ENCODE peak calls at places on chromosomes 3 and 15, in ten cellular contexts. X is activated CD8-positive, alpha-beta memory T cell treated with anti-CD3 and anti-CD28 coated beads, Interleukin-2, amount 50 U/mL, for 4 hours; A is NCI-H1105; R is iris pigment epithelial cell; W is stimulated activated naive CD8-positive, alpha-beta T cell treated with anti-CD3 and anti-CD28 coated beads, Interleukin-15, amount 100 ng/mL, for 72 hours; Q is activated CD8-positive, alpha-beta T cell treated with anti-CD3 and anti-CD28 coated beads for 36 hours; F is pons; Y is endothelial cell; E is CD8-positive, alpha-beta T cell; T is transverse colon. V is an unnamed sample.

GRCh38 chr3:46716461-46717441 is 918 bp downstream of the PRSS50 start:
- DNase-seq in F (no peak), A (no peak), E (no peak), Y (no peak), R (no peak), W (no peak), T (no peak), Q (no peak), X (no peak), V (no peak)

GRCh38 chr3:13866406-13866965 is 13.4 kb downstream of the WNT7A start:
- DNase-seq in R (no peak), A (no peak), F (no peak), T (no peak), Y (no peak), W (peak; percentile 70), X (no peak), Q (peak; percentile 83), E (peak; percentile 73), V (peak; percentile 22)

GRCh38 chr3:186251948-186252619 is 110.0 kb downstream of the DGKG start:
- DNase-seq in F (no peak), E (no peak), R (no peak), Y (no peak), A (no peak), W (no peak), T (no peak), Q (no peak), X (no peak), V (no peak)

GRCh38 chr3:124256599-124256998 is 264.7 kb upstream of the ROPN1 start:
- DNase-seq in F (no peak), X (no peak), E (no peak), W (no peak), Q (no peak), A (no peak), T (no peak), Y (no peak), R (no peak), V (no peak)

GRCh38 chr3:132417695-132418520 is 606 bp downstream of the DNAJC13 start:
- DNase-seq in T (peak; percentile 80), E (no peak), R (peak; percentile 82), Q (peak; percentile 72), Y (peak; percentile 50), X (no peak), A (peak; percentile 56), W (no peak), F (peak; percentile 56), V (peak; percentile 32)

GRCh38 chr3:122868322-122868721 is 73.5 kb downstream of the SLC49A4 start:
- DNase-seq in W (no peak), Q (no peak), A (no peak), X (no peak), R (no peak), Y (no peak), E (no peak), T (no peak), F (no peak), V (no peak)

GRCh38 chr3:120348065-120348980 is 831 bp downstream of the LRRC58 start:
- DNase-seq in W (peak; percentile 72), F (peak; percentile 36), A (peak; percentile 83), R (peak; percentile 28), Q (peak; percentile 68), Y (no peak), X (peak; percentile 51), T (no peak), E (peak; percentile 72), V (peak; percentile 73)

GRCh38 chr15:72168131-72168825 is 29.3 kb downstream of the GRAMD2A start:
- DNase-seq in F (no peak), T (no peak), E (no peak), X (no peak), Q (peak; percentile 47), R (peak; percentile 64), Y (no peak), W (no peak), A (no peak), V (no peak)

GRCh38 chr15:101068523-101068960 is 149.4 kb downstream of the LRRK1 start:
- DNase-seq in E (no peak), F (no peak), R (no peak), W (no peak), Y (no peak), X (no peak), Q (no peak), T (no peak), A (no peak), V (no peak)

GRCh38 chr3:44678480-44679116 is 30.1 kb downstream of the ZNF35 start:
- DNase-seq in Y (no peak), T (no peak), R (no peak), E (no peak), A (no peak), F (no peak), X (no peak), Q (no peak), W (no peak), V (no peak)

GRCh38 chr15:92074646-92075045 is 221.1 kb downstream of the SLCO3A1 start:
- DNase-seq in Q (no peak), W (no peak), E (no peak), F (no peak), X (no peak), R (peak; percentile 12), A (no peak), Y (no peak), T (no peak), V (no peak)

GRCh38 chr15:92165001-92165346 is 228.7 kb upstream of the ST8SIA2 start:
- DNase-seq in Q (no peak), E (no peak), W (no peak), Y (no peak), T (no peak), X (no peak), F (no peak), R (no peak), A (no peak), V (no peak)

GRCh38 chr3:21752749-21753347 is 1.8 kb upstream of the ZNF385D start:
- DNase-seq in F (peak; percentile 74), Q (no peak), Y (peak; percentile 7), W (no peak), R (peak; percentile 56), T (no peak), A (peak; percentile 28), X (no peak), E (no peak), V (peak; percentile 27)

GRCh38 chr3:112377418-112378071 is 44.6 kb downstream of the CD200 start:
- DNase-seq in X (no peak), Q (no peak), T (no peak), R (peak; percentile 75), E (no peak), A (no peak), Y (no peak), W (no peak), F (no peak), V (no peak)

GRCh38 chr3:179949869-179950268 is 86.9 kb downstream of the PEX5L start:
- DNase-seq in E (no peak), Q (no peak), X (no peak), A (no peak), T (no peak), Y (no peak), F (no peak), R (no peak), W (no peak), V (no peak)

GRCh38 chr15:87781959-87782625 is 474.4 kb downstream of the NTRK3 start:
- DNase-seq in W (no peak), Y (no peak), E (no peak), X (no peak), R (no peak), F (no peak), A (no peak), T (no peak), Q (no peak), V (no peak)

GRCh38 chr3:149494022-149494758 is 19.7 kb downstream of the TM4SF4 start:
- DNase-seq in F (peak; percentile 46), R (peak; percentile 73), W (peak; percentile 25), T (peak; percentile 62), X (peak; percentile 20), Q (peak; percentile 56), E (no peak), A (no peak), Y (peak; percentile 79), V (peak; percentile 71)

GRCh38 chr3:46871222-46871621 is 6.3 kb upstream of the PTH1R start:
- DNase-seq in A (no peak), Q (no peak), E (no peak), Y (no peak), X (no peak), R (no peak), F (no peak), W (no peak), T (no peak), V (no peak)

GRCh38 chr3:14208977-14209394 is 30.4 kb downstream of the LSM3 start:
- DNase-seq in X (no peak), A (no peak), Q (no peak), E (no peak), F (no peak), W (no peak), R (peak; percentile 60), Y (no peak), T (no peak), V (no peak)

GRCh38 chr3:129315386-129315991 is 36.8 kb downstream of the HMCES start:
- DNase-seq in R (peak; percentile 52), F (no peak), E (peak; percentile 70), Q (peak; percentile 47), W (peak; percentile 55), Y (no peak), A (no peak), T (peak; percentile 44), X (peak; percentile 29), V (no peak)

GRCh38 chr15:71790081-71790480 is 20.3 kb upstream of the NR2E3 start:
- DNase-seq in W (no peak), R (peak; percentile 65), X (no peak), Q (no peak), T (no peak), Y (no peak), F (no peak), A (no peak), E (no peak), V (no peak)

GRCh38 chr3:171811059-171811912 is 1.0 kb upstream of the PLD1 start:
- DNase-seq in Y (no peak), W (no peak), F (no peak), E (no peak), X (no peak), Q (no peak), R (peak; percentile 100), A (no peak), T (no peak), V (no peak)

GRCh38 chr3:155065537-155065936 is 14.6 kb upstream of the MME start:
- DNase-seq in Q (no peak), R (peak; percentile 98), T (no peak), X (no peak), Y (no peak), F (no peak), A (no peak), W (no peak), E (no peak), V (no peak)

GRCh38 chr3:189517981-189518380 is 113.2 kb upstream of the TP63 start:
- DNase-seq in A (no peak), W (no peak), E (no peak), R (no peak), Y (no peak), X (no peak), Q (no peak), T (no peak), F (no peak), V (no peak)

GRCh38 chr15:100131321-100132224 is 210.2 kb downstream of the ADAMTS17 start:
- DNase-seq in Y (no peak), E (no peak), T (peak; percentile 24), F (no peak), A (no peak), X (no peak), Q (peak; percentile 49), R (no peak), W (peak; percentile 42), V (no peak)